ENCODE peak calls at places on chromosome 5, in nine cellular contexts. W is testis, V is lung, S is cardiac muscle cell, X is heart right ventricle, T is transverse colon, K is psoas muscle, Q is uterus, O is left ventricle myocardium inferior. I is an unnamed sample. For H3K4me1, the result is how much of the 10 kb centered on the place peaks cover.

GRCh38 chr5:155872801-155873200 is 454.2 kb upstream of the SGCD start:
- DNase-seq in W (no peak), V (no peak), S (no peak), X (no peak), T (no peak), K (no peak), Q (no peak), O (no peak), I (no peak)

GRCh38 chr5:144230806-144231205 is 60.1 kb downstream of the KCTD16 start:
- DNase-seq in W (no peak), V (no peak), S (no peak), X (no peak), T (peak), K (no peak), Q (no peak), O (no peak), I (no peak)

GRCh38 chr5:93584531-93585053 is 1.6 kb downstream of the NR2F1 start:
- DNase-seq in W (no peak), V (no peak), S (no peak), X (no peak), T (no peak), K (peak), Q (no peak), O (no peak), I (no peak)

GRCh38 chr5:116718317-116718716 is 143.7 kb upstream of the SEMA6A start:
- DNase-seq in W (no peak), V (no peak), S (no peak), X (no peak), T (no peak), K (no peak), Q (no peak), O (no peak), I (no peak)

GRCh38 chr5:147434049-147434448 is 75.8 kb downstream of the DPYSL3 start:
- DNase-seq in W (no peak), V (no peak), S (no peak), X (no peak), T (no peak), K (no peak), Q (no peak), O (no peak), I (no peak)

GRCh38 chr5:1293997-1294838 is 650 bp downstream of the TERT start:
- DNase-seq in W (no peak), V (no peak), S (no peak), X (no peak), T (no peak), K (peak), Q (no peak), O (no peak), I (peak)

GRCh38 chr5:84725946-84726570 is 341.4 kb upstream of the EDIL3 start:
- DNase-seq in W (no peak), V (no peak), S (no peak), X (no peak), T (no peak), K (no peak), Q (no peak), O (no peak), I (no peak)

GRCh38 chr5:139725073-139725830 is 70.4 kb upstream of the PSD2 start:
- DNase-seq in W (peak), V (no peak), S (peak), X (peak), T (no peak), K (peak), Q (peak), O (no peak), I (no peak)

GRCh38 chr5:126122942-126123341 is 300.3 kb upstream of the GRAMD2B start:
- DNase-seq in W (no peak), V (no peak), S (peak), X (no peak), T (no peak), K (no peak), Q (no peak), O (no peak), I (no peak)

GRCh38 chr5:61489574-61489973 is 157.5 kb downstream of the ZSWIM6 start:
- DNase-seq in W (no peak), V (no peak), S (no peak), X (no peak), T (no peak), K (no peak), Q (no peak), O (no peak), I (no peak)

GRCh38 chr5:758698-759053 is 25.9 kb downstream of the ZDHHC11B start:
- DNase-seq in W (no peak), V (no peak), S (no peak), X (no peak), T (no peak), K (no peak), Q (peak), O (peak), I (no peak)

GRCh38 chr5:175037820-175038219 is 313.4 kb downstream of the MSX2 start:
- DNase-seq in W (no peak), V (no peak), S (no peak), X (no peak), T (no peak), K (no peak), Q (no peak), O (no peak), I (no peak)

GRCh38 chr5:168226012-168226411 is 65.4 kb upstream of the WWC1 start:
- DNase-seq in W (no peak), V (no peak), S (no peak), X (no peak), T (no peak), K (no peak), Q (no peak), O (no peak), I (no peak)

GRCh38 chr5:67426961-67427630 is 230.5 kb upstream of the CD180 start:
- DNase-seq in W (no peak), V (no peak), S (peak), X (no peak), T (no peak), K (no peak), Q (no peak), O (no peak), I (no peak)

GRCh38 chr5:82265052-82265451 is 13.1 kb downstream of the RPS23 start:
- DNase-seq in W (no peak), V (no peak), S (peak), X (no peak), T (no peak), K (no peak), Q (no peak), O (no peak), I (no peak)

GRCh38 chr5:116824751-116825438 is 250.3 kb upstream of the SEMA6A start:
- DNase-seq in W (no peak), V (no peak), S (no peak), X (no peak), T (no peak), K (no peak), Q (no peak), O (no peak), I (no peak)

GRCh38 chr5:9712506-9713285 is 82.5 kb upstream of the TAS2R1 start:
- DNase-seq in W (no peak), V (no peak), S (no peak), X (no peak), T (no peak), K (no peak), Q (no peak), O (no peak), I (peak)

GRCh38 chr5:132253452-132254320 is 3.8 kb upstream of the PDLIM4 start:
- DNase-seq in W (no peak), V (no peak), S (no peak), X (no peak), T (peak), K (no peak), Q (no peak), O (no peak), I (peak)

GRCh38 chr5:77924081-77924480 is 147.9 kb upstream of the TBCA start:
- DNase-seq in W (no peak), V (no peak), S (no peak), X (no peak), T (no peak), K (no peak), Q (no peak), O (no peak), I (no peak)

GRCh38 chr5:97142521-97143254 is at the start of gene LIX1:
- DNase-seq in W (peak), V (no peak), S (peak), X (no peak), T (peak), K (no peak), Q (no peak), O (no peak), I (peak)

GRCh38 chr5:35138232-35138631 is 90.5 kb upstream of the AGXT2 start:
- DNase-seq in W (no peak), V (no peak), S (peak), X (no peak), T (no peak), K (no peak), Q (no peak), O (no peak), I (no peak)

GRCh38 chr5:142829821-142830220 is 59.6 kb downstream of the ARHGAP26 start:
- DNase-seq in W (no peak), V (no peak), S (peak), X (no peak), T (no peak), K (no peak), Q (no peak), O (no peak), I (no peak)

GRCh38 chr5:138841531-138841930 is 33.6 kb downstream of the LRRTM2 start:
- DNase-seq in W (no peak), V (no peak), S (no peak), X (no peak), T (no peak), K (no peak), Q (no peak), O (no peak), I (no peak)

GRCh38 chr5:53071298-53071697 is 38.3 kb downstream of the MOCS2 start:
- DNase-seq in W (no peak), V (no peak), S (no peak), X (no peak), T (no peak), K (no peak), Q (no peak), O (no peak), I (no peak)

GRCh38 chr5:69245031-69245430 is 10.3 kb downstream of the CDK7 start:
- DNase-seq in W (no peak), V (no peak), S (no peak), X (no peak), T (no peak), K (no peak), Q (no peak), O (no peak), I (no peak)

GRCh38 chr5:25713259-25713658 is 1068.5 kb upstream of the CDH10 start:
- DNase-seq in W (no peak), V (no peak), S (no peak), X (no peak), T (no peak), K (no peak), Q (no peak), O (no peak), I (no peak)

GRCh38 chr5:134534058-134534725 is 8.7 kb downstream of the JADE2 start:
- DNase-seq in W (no peak), V (no peak), S (no peak), X (no peak), T (no peak), K (no peak), Q (no peak), O (no peak), I (no peak)

GRCh38 chr5:1460054-1460682 is 14.9 kb upstream of the SLC6A3 start:
- DNase-seq in W (no peak), V (no peak), S (no peak), X (no peak), T (no peak), K (peak), Q (no peak), O (no peak), I (no peak)

GRCh38 chr5:180138214-180138975 is 66.8 kb upstream of the RNF130 start:
- DNase-seq in W (no peak), V (no peak), S (no peak), X (no peak), T (no peak), K (peak), Q (no peak), O (no peak), I (no peak)

GRCh38 chr5:54234304-54234938 is 76.0 kb downstream of the ARL15 start:
- DNase-seq in W (no peak), V (no peak), S (peak), X (no peak), T (no peak), K (no peak), Q (no peak), O (no peak), I (no peak)

GRCh38 chr5:170296935-170297588 is 515 bp downstream of the LCP2 start:
- DNase-seq in W (no peak), V (no peak), S (no peak), X (no peak), T (no peak), K (no peak), Q (no peak), O (no peak), I (no peak)

GRCh38 chr5:177520271-177520670 is 3.5 kb upstream of the DDX41 start:
- DNase-seq in W (no peak), V (no peak), S (no peak), X (no peak), T (no peak), K (peak), Q (no peak), O (no peak), I (no peak)

GRCh38 chr5:170920196-170920595 is 58.4 kb downstream of the RANBP17 start:
- DNase-seq in W (no peak), V (no peak), S (no peak), X (no peak), T (no peak), K (no peak), Q (no peak), O (no peak), I (no peak)

GRCh38 chr5:142360051-142360498 is 35.3 kb upstream of the SPRY4 start:
- DNase-seq in W (no peak), V (no peak), S (no peak), X (no peak), T (no peak), K (no peak), Q (no peak), O (no peak), I (no peak)

GRCh38 chr5:178422400-178422775 is 167.8 kb downstream of the COL23A1 start:
- DNase-seq in W (peak), V (no peak), S (no peak), X (no peak), T (no peak), K (no peak), Q (no peak), O (no peak), I (no peak)

GRCh38 chr5:41199660-41200059 is 13.7 kb downstream of the C6 start:
- DNase-seq in W (no peak), V (no peak), S (no peak), X (no peak), T (no peak), K (no peak), Q (no peak), O (no peak), I (no peak)
- TF ChIP-seq CTCF in W (no peak), V (no peak), S (no peak), X (no peak), T (no peak), K (no peak), Q (no peak), O (no peak), I (no peak)

GRCh38 chr5:172321593-172321992 is 38.0 kb upstream of the UBTD2 start:
- DNase-seq in W (no peak), V (no peak), S (no peak), X (no peak), T (no peak), K (no peak), Q (no peak), O (no peak), I (no peak)
- H3K4me3 ChIP-seq in W (no peak), V (no peak), S (no peak), X (no peak), T (no peak), K (no peak), Q (no peak), O (no peak), I (no peak)

GRCh38 chr5:94972268-94972667 is 312.6 kb downstream of the MCTP1 start:
- DNase-seq in W (no peak), V (no peak), S (no peak), X (no peak), T (no peak), K (no peak), Q (no peak), O (no peak), I (no peak)
- H3K4me1 ChIP-seq in W (under half), V (under half), S (under half), X (under half), T (under half), K (under half), Q (under half), O (under half), I (under half)

DNA sequence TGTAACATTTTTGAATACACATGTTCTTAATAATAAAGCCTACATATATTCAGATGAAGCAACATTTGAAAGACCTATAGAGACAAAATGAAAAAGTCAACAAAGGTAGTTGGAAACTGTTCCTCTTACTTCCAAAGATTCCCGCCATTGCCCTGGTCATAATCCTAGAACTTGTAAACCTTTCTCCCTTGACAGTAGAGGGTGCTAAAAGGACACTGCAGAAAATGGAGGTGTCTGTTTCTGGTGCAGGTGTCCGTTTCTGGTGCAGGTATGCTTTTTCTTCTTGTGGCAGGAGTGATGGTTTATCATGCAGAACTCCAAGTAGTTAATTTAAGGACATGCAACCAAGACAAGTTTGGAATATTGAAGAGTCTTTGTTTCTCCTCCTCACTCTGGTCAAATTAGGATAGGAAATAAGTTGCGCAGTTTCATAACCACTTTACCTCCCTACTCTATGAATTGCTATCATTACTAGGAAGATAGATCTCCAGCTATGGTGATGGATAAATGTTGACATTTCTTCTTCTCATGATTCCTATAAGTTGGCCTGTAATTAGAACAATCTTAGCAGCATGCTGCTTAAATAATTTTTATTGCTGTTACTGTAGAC is 56.0 kb upstream of the FAM174A start:
- DNase-seq in W (no peak), V (no peak), S (peak), X (no peak), T (no peak), K (no peak), Q (no peak), O (no peak), I (no peak)
- TF ChIP-seq CTCF in W (no peak), V (peak), S (peak), X (peak), T (peak), K (peak), Q (no peak), O (peak), I (peak)

GRCh38 chr5:160199410-160199911 is 29.8 kb upstream of the FABP6 start:
- DNase-seq in W (peak), V (peak), S (peak), X (peak), T (peak), K (peak), Q (peak), O (peak), I (peak)
- H3K4me3 ChIP-seq in W (peak), V (peak), S (no peak), X (peak), T (peak), K (peak), Q (peak), O (peak), I (peak)

GRCh38 chr5:39215857-39216256 is 3.5 kb downstream of the FYB1 start:
- DNase-seq in W (no peak), V (no peak), S (no peak), X (no peak), T (no peak), K (no peak), Q (no peak), O (no peak), I (no peak)

GRCh38 chr5:39211773-39212172 is 7.6 kb downstream of the FYB1 start:
- DNase-seq in W (no peak), V (no peak), S (no peak), X (no peak), T (no peak), K (no peak), Q (no peak), O (no peak), I (no peak)

GRCh38 chr5:39216621-39217020 is 2.7 kb downstream of the FYB1 start:
- DNase-seq in W (no peak), V (no peak), S (no peak), X (no peak), T (no peak), K (no peak), Q (no peak), O (no peak), I (no peak)

GRCh38 chr5:39214912-39215709 is 4.3 kb downstream of the FYB1 start:
- DNase-seq in W (no peak), V (no peak), S (no peak), X (no peak), T (no peak), K (no peak), Q (no peak), O (no peak), I (no peak)

DNA sequence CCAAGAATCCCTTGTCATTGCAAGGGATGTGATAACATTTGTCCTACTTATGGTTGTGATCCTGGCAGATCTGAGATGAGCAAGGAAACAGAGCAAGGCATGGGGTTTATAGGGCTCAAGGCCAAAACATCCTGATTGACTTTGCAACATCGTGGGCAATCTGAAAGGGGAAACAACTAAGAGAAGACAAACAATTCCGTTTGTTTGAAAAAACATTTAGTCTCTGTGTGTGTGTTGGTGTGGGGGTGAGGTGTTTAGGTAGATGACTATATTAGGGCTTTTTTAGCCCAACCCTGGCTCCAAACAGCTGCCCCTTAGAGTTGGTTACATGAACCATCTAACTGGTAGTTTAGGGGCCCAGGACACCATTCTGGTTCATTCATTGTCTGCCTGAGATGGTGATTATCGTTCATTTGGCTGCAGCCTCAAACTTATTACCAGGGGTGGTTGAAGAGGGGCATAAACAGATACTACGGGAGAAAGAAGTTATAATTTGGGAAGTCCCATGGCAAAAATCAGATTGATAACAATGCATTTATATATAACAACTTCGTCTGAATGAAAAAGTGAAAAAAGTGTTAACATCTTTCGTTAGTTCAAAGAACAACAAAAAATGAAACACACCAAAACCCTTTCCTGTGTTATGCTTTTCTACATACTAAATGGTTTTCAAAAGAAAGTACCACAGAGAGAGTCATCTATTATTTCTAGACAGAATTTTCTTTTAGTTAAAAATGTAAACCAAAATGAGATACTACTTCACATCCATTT is 5.7 kb downstream of the FYB1 start:
- DNase-seq in W (no peak), V (no peak), S (no peak), X (no peak), T (no peak), K (no peak), Q (no peak), O (no peak), I (no peak)
- H3K4me1 ChIP-seq in W (under half), V (under half), S (under half), X (under half), T (under half), K (under half), Q (under half), O (under half), I (under half)

I was measured in Caco-2.